ENCODE peak calls at places on chromosomes 6 and 20, in four cellular contexts. L, G, R and C are unnamed samples.

GRCh38 chr6:25107218-25107617 is 171.5 kb upstream of the RIPOR2 start:
- ATAC-seq in R (no peak), G (no peak), L (no peak), C (no peak)

GRCh38 chr20:44495802-44496481 is 20.3 kb downstream of the TTPAL start:
- ATAC-seq in R (peak), L (peak), G (no peak), C (no peak)

GRCh38 chr6:107600111-107600510 is 110.2 kb downstream of the SOBP start:
- ATAC-seq in R (no peak), G (no peak), L (no peak), C (no peak)

GRCh38 chr20:44600758-44601562 is 18.6 kb downstream of the PKIG start:
- ATAC-seq in R (peak), L (no peak), G (no peak), C (peak)

GRCh38 chr20:58838174-58838573 is 12.5 kb downstream of the GNAS-AS1 start:
- ATAC-seq in L (no peak), G (no peak), R (no peak), C (no peak)

GRCh38 chr20:46572181-46572580 is 21.7 kb upstream of the OCSTAMP start:
- ATAC-seq in R (no peak), G (peak), L (peak), C (peak)

GRCh38 chr6:142867355-142867801 is 77.6 kb downstream of the HIVEP2 start:
- ATAC-seq in R (peak), L (no peak), G (peak), C (peak)

GRCh38 chr6:125544819-125545218 is 204.6 kb upstream of the HEY2 start:
- ATAC-seq in L (no peak), R (no peak), G (no peak), C (no peak)

GRCh38 chr20:50433001-50433400 is 77.2 kb upstream of the PTPN1 start:
- ATAC-seq in R (no peak), G (no peak), L (no peak), C (no peak)

GRCh38 chr6:2221724-2222274 is 23.6 kb downstream of the GMDS start:
- ATAC-seq in G (no peak), L (no peak), R (no peak), C (no peak)

GRCh38 chr6:102137859-102138258 is 744.4 kb downstream of the GRIK2 start:
- ATAC-seq in L (no peak), G (peak), R (no peak), C (no peak)

GRCh38 chr20:16904751-16905150 is 156.6 kb downstream of the OTOR start:
- ATAC-seq in G (no peak), L (peak), R (no peak), C (no peak)

GRCh38 chr6:140269766-140270165 is 895.3 kb upstream of the CITED2 start:
- ATAC-seq in G (no peak), L (no peak), R (no peak), C (no peak)

GRCh38 chr6:151548201-151548600 is 54.4 kb downstream of the CCDC170 start:
- ATAC-seq in G (no peak), R (no peak), L (no peak), C (no peak)

GRCh38 chr20:58705525-58705924 is 12.9 kb downstream of the NPEPL1 start:
- ATAC-seq in R (no peak), L (no peak), G (no peak), C (peak)

GRCh38 chr6:75176076-75176582 is 29.7 kb downstream of the COL12A1 start:
- ATAC-seq in R (no peak), G (no peak), L (no peak), C (no peak)

GRCh38 chr6:63504777-63505384 is 67.4 kb upstream of the LOC128125822 start:
- ATAC-seq in G (no peak), L (no peak), R (peak), C (no peak)

GRCh38 chr6:150857906-150858365 is 7.6 kb upstream of the MTHFD1L start:
- ATAC-seq in G (no peak), L (peak), R (no peak), C (no peak)

GRCh38 chr6:139334791-139335446 is 39.5 kb downstream of the CITED2 start:
- ATAC-seq in R (peak), G (no peak), L (no peak), C (peak)

GRCh38 chr6:87682310-87682709 is 19.7 kb downstream of the AKIRIN2 start:
- ATAC-seq in G (no peak), R (no peak), L (no peak), C (no peak)

GRCh38 chr6:122869437-122870024 is 80.5 kb downstream of the SMPDL3A start:
- ATAC-seq in R (peak), L (peak), G (peak), C (peak)

GRCh38 chr6:170067923-170068360 is 222.9 kb downstream of the DLL1 start:
- ATAC-seq in L (no peak), G (peak), R (no peak), C (no peak)

GRCh38 chr20:309306-309840 is 12.0 kb downstream of the ZCCHC3 start:
- ATAC-seq in L (peak), R (no peak), G (peak), C (no peak)

GRCh38 chr6:40011844-40012243 is 77.6 kb upstream of the MOCS1 start:
- ATAC-seq in G (no peak), R (no peak), L (no peak), C (no peak)

GRCh38 chr6:5677219-5678000 is 329.3 kb downstream of the NRN1 start:
- ATAC-seq in R (no peak), G (peak), L (no peak), C (no peak)

GRCh38 chr20:13006825-13007224 is 1.9 kb upstream of the SPTLC3 start:
- ATAC-seq in L (peak), R (no peak), G (no peak), C (no peak)

GRCh38 chr6:170271771-170272314 is 19.0 kb downstream of the DLL1 start:
- ATAC-seq in G (peak), L (no peak), R (no peak), C (peak)

GRCh38 chr6:147947521-147947920 is 395.1 kb upstream of the SASH1 start:
- ATAC-seq in G (peak), L (no peak), R (no peak), C (no peak)

GRCh38 chr6:1766663-1767062 is 156.9 kb downstream of the FOXC1 start:
- ATAC-seq in L (no peak), R (no peak), G (no peak), C (no peak)

GRCh38 chr6:1068068-1068467 is 243.8 kb upstream of the FOXQ1 start:
- ATAC-seq in G (no peak), R (no peak), L (no peak), C (no peak)

GRCh38 chr6:166775180-166775922 is 148.3 kb upstream of the RPS6KA2 start:
- ATAC-seq in G (peak), L (peak), R (peak), C (peak)

GRCh38 chr6:36692861-36693702 is 4.5 kb upstream of the RAB44 start:
- ATAC-seq in R (peak), G (peak), L (no peak), C (peak)

GRCh38 chr20:51797357-51798025 is 4.8 kb downstream of the SALL4 start:
- ATAC-seq in G (no peak), R (no peak), L (no peak), C (no peak)

GRCh38 chr6:133242761-133243590 is 1.8 kb downstream of the EYA4 start:
- ATAC-seq in G (peak), L (peak), R (peak), C (no peak)

GRCh38 chr6:133243723-133244122 is 2.6 kb downstream of the EYA4 start:
- ATAC-seq in L (no peak), G (no peak), R (no peak), C (no peak)

GRCh38 chr6:133240511-133241087 is 558 bp upstream of the EYA4 start:
- ATAC-seq in L (peak), G (peak), R (peak), C (peak)

GRCh38 chr6:133241088-133241900 is at the start of gene EYA4:
- ATAC-seq in L (peak), G (peak), R (peak), C (peak)

GRCh38 chr6:133241901-133242760 is 974 bp downstream of the EYA4 start:
- ATAC-seq in R (peak), L (peak), G (peak), C (peak)
- H3K4me3 ChIP-seq in R (peak), L (peak), G (peak), C (peak)

DNA sequence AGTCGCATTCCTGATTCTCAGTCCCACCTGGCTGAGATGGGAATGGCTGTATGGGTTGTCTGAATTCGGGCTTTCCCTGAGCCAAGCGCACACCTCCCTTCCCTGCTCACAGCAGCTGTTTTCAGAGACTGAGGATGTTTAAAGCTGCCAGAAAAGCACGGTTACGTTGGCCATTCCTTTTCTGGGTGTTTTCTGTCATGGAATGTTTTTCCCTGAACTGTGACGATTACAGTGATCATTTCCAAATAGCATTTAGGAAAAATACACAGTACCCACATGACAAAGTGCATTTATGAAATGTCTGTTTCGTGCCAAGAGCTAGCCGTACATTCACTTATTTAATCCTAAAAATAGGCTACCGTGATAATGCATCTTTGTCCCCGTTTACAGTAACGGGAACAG is 36.7 kb downstream of the SYNJ2 start:
- ATAC-seq in G (no peak), L (no peak), R (no peak), C (peak)
- H3K4me3 ChIP-seq in G (no peak), L (no peak), R (peak), C (no peak)

GRCh38 chr20:48795732-48796131 is 32.1 kb downstream of the PREX1 start:
- ATAC-seq in R (no peak), L (no peak), G (no peak), C (no peak)

GRCh38 chr20:48799315-48800105 is 28.3 kb downstream of the PREX1 start:
- ATAC-seq in R (no peak), L (no peak), G (no peak), C (no peak)

GRCh38 chr20:48797850-48798747 is 29.7 kb downstream of the PREX1 start:
- ATAC-seq in L (no peak), G (no peak), R (no peak), C (no peak)

GRCh38 chr20:48795058-48795457 is 32.7 kb downstream of the PREX1 start:
- ATAC-seq in R (no peak), L (no peak), G (no peak), C (no peak)

GRCh38 chr20:48797275-48797825 is 30.4 kb downstream of the PREX1 start:
- ATAC-seq in G (peak), L (no peak), R (no peak), C (peak)
- H3K4me3 ChIP-seq in G (no peak), L (no peak), R (no peak), C (no peak)

DNA sequence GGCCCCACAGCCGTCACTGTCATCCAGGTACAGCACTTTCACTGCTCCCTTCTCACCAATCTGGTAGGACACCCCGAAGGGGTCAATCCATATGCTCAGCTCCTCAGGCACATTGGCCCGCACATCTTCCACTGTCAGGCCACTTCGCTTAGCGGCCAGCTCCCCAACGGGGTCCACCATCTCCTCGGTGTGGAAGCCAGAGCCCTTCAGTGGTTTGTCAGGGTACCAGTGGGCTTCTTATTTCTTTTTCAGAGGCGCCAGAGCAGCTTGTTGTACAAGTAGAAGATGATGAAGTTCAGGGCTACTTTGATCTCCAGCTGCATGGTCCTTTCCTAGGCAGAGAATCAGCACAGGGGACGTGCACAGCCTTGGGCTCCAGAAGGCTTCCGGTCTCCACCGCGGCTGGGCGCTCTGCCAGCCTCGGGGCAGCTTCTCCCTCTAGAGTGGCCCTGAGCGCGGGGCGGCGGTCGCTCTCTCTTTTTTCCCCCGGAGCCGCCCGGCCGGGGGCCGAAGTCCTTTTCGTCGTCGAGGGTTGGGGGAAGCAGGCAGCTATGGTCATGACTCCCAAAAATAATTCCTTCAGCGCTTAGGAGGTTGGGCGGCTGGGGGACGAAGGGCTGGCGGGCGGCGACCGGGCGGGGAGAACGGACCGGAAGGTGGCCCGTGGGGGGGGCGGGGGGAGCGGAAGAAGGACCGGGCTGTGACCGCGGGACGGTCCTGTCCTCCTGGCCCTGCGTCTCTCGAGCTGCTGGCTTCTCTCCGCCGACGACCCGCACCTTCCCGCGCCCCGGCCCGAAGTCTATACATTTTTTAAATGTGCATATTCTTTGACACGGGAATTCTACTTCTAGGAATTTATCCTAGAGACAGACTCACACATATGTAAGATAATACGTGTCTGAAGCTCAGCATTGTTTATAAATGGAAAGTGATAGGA is 6.5 kb upstream of the ZSCAN9 start:
- ATAC-seq in L (peak), R (peak), G (peak), C (peak)
- H3K4me3 ChIP-seq in L (peak), R (peak), G (peak), C (peak)